ENCODE peak calls at places on chromosome 11, in four cellular contexts. G is left kidney, V is bronchial epithelial cell, D is LHCN-M2. T is an unnamed sample.

GRCh38 chr11:116837231-116838091 is at the start of gene APOA1:
- DNase-seq in G (peak; percentile 81), V (no peak), D (no peak), T (no peak)

GRCh38 chr11:10108901-10109665 is 184.9 kb downstream of the SBF2 start:
- DNase-seq in G (peak; percentile 51), V (no peak), D (peak; percentile 83), T (no peak)

GRCh38 chr11:117074122-117074521 is 24.1 kb downstream of the SIK3 start:
- DNase-seq in G (no peak), V (no peak), D (no peak), T (no peak)

GRCh38 chr11:74319139-74319538 is 7.7 kb upstream of the P4HA3 start:
- DNase-seq in G (no peak), V (peak; percentile 94), D (peak; percentile 98), T (no peak)

GRCh38 chr11:31882951-31883392 is 71.8 kb upstream of the PAX6 start:
- DNase-seq in G (peak; percentile 18), V (no peak), D (no peak), T (no peak)

GRCh38 chr11:47524200-47524874 is 28.6 kb downstream of the CELF1 start:
- DNase-seq in G (no peak), V (peak; percentile 43), D (no peak), T (peak; percentile 31)

GRCh38 chr11:68470304-68470811 is 9.8 kb downstream of the PPP6R3 start:
- DNase-seq in G (no peak), V (no peak), D (no peak), T (no peak)

GRCh38 chr11:73359341-73359740 is 16.9 kb upstream of the RELT start:
- DNase-seq in G (no peak), V (no peak), D (peak; percentile 66), T (no peak)

GRCh38 chr11:129374993-129375721 is 491 bp upstream of the BARX2 start:
- DNase-seq in G (peak; percentile 75), V (peak; percentile 45), D (no peak), T (peak; percentile 87)

GRCh38 chr11:124798991-124799383 is 1.2 kb downstream of the MSANTD2 start:
- DNase-seq in G (peak; percentile 70), V (peak; percentile 49), D (peak; percentile 63), T (peak; percentile 35)

GRCh38 chr11:9678576-9678975 is 14.7 kb downstream of the SWAP70 start:
- DNase-seq in G (no peak), V (no peak), D (no peak), T (no peak)

GRCh38 chr11:45580399-45580798 is 85.0 kb downstream of the CHST1 start:
- DNase-seq in G (peak; percentile 86), V (peak; percentile 10), D (peak; percentile 20), T (peak; percentile 78)

GRCh38 chr11:121431820-121432526 is 20.1 kb upstream of the SORL1 start:
- DNase-seq in G (no peak), V (no peak), D (no peak), T (no peak)

GRCh38 chr11:15800121-15800800 is 556.1 kb downstream of the SOX6 start:
- DNase-seq in G (no peak), V (peak; percentile 86), D (peak; percentile 69), T (no peak)

GRCh38 chr11:106421673-106422292 is 344.3 kb downstream of the AASDHPPT start:
- DNase-seq in G (peak; percentile 22), V (peak; percentile 21), D (no peak), T (peak; percentile 36)

GRCh38 chr11:93089474-93090102 is 108.2 kb downstream of the SLC36A4 start:
- DNase-seq in G (peak; percentile 47), V (peak; percentile 61), D (peak; percentile 41), T (peak; percentile 78)

GRCh38 chr11:128187377-128187776 is 400.0 kb downstream of the ETS1 start:
- DNase-seq in G (no peak), V (no peak), D (no peak), T (no peak)

GRCh38 chr11:26522912-26523610 is 49.0 kb downstream of the MUC15 start:
- DNase-seq in G (peak; percentile 3), V (peak; percentile 63), D (peak; percentile 17), T (peak; percentile 52)

GRCh38 chr11:14308114-14308896 is 50.7 kb downstream of the RRAS2 start:
- DNase-seq in G (peak; percentile 75), V (peak; percentile 60), D (peak; percentile 50), T (peak; percentile 40)

GRCh38 chr11:2376751-2377451 is at the start of gene CD81:
- DNase-seq in G (peak; percentile 56), V (no peak), D (no peak), T (peak; percentile 41)

GRCh38 chr11:109983358-109983757 is 109.8 kb upstream of the ZC3H12C start:
- DNase-seq in G (no peak), V (no peak), D (no peak), T (no peak)

GRCh38 chr11:118953265-118953664 is 2.8 kb upstream of the UPK2 start:
- DNase-seq in G (peak; percentile 81), V (no peak), D (peak; percentile 35), T (no peak)

GRCh38 chr11:65428578-65429068 is 6.0 kb downstream of the NEAT1 start:
- DNase-seq in G (no peak), V (peak; percentile 51), D (no peak), T (no peak)

GRCh38 chr11:74731301-74732094 is at the start of gene CHRDL2:
- DNase-seq in G (peak; percentile 77), V (no peak), D (peak; percentile 18), T (peak; percentile 68)

GRCh38 chr11:1299621-1300020 is 9.8 kb downstream of the TOLLIP start:
- DNase-seq in G (peak; percentile 31), V (no peak), D (no peak), T (no peak)

T was measured in T47D.